ENCODE peak calls at places on chromosomes 4 and X, in eight cellular contexts. V, D, C, O, R, Z, K and L are unnamed samples.

GRCh38 chrX:39955621-39956020 is 142.1 kb downstream of the BCOR start:
- DNase-seq in C (no peak), D (no peak), O (no peak), V (no peak), Z (no peak), K (no peak), R (no peak), L (no peak)

GRCh38 chrX:98067611-98068010 is 1183.9 kb downstream of the RPA4 start:
- DNase-seq in O (peak), R (no peak), K (no peak), C (no peak), D (no peak), Z (no peak), V (no peak), L (no peak)

GRCh38 chr4:76634239-76634638 is 199.2 kb downstream of the SHROOM3 start:
- DNase-seq in R (no peak), C (no peak), O (peak), Z (no peak), K (no peak), D (peak), V (no peak), L (no peak)

GRCh38 chr4:3364199-3364598 is 71.4 kb downstream of the RGS12 start:
- DNase-seq in O (no peak), C (no peak), R (no peak), D (no peak), V (no peak), Z (no peak), K (no peak), L (no peak)

GRCh38 chrX:22389544-22390243 is 117.0 kb downstream of the CBLL2 start:
- DNase-seq in V (no peak), C (peak), O (peak), K (peak), R (no peak), Z (no peak), D (peak), L (no peak)

GRCh38 chrX:100643212-100643611 is 787 bp upstream of the SRPX2 start:
- DNase-seq in O (no peak), D (no peak), R (no peak), C (no peak), V (no peak), K (no peak), Z (no peak), L (no peak)

GRCh38 chr4:997375-998071 is 4.3 kb upstream of the SLC26A1 start:
- DNase-seq in C (no peak), R (no peak), K (peak), O (no peak), V (no peak), D (no peak), Z (no peak), L (no peak)

GRCh38 chrX:140274761-140275525 is 229.9 kb downstream of the SOX3 start:
- DNase-seq in C (peak), Z (no peak), K (no peak), V (no peak), D (peak), O (peak), R (no peak), L (peak)

GRCh38 chr4:98204236-98204553 is 57.0 kb upstream of the RAP1GDS1 start:
- DNase-seq in D (no peak), K (no peak), R (no peak), Z (no peak), O (no peak), V (no peak), C (no peak), L (no peak)

GRCh38 chrX:50860518-50860917 is 46.5 kb upstream of the SHROOM4 start:
- DNase-seq in C (no peak), K (no peak), Z (no peak), O (no peak), D (no peak), V (no peak), R (no peak), L (no peak)

GRCh38 chr4:111362891-111363290 is 740.0 kb upstream of the PITX2 start:
- DNase-seq in O (no peak), R (no peak), C (peak), D (peak), V (no peak), Z (no peak), K (no peak), L (no peak)

GRCh38 chrX:52280812-52281211 is 88.0 kb upstream of the XAGE2 start:
- DNase-seq in K (no peak), D (no peak), V (no peak), R (no peak), Z (no peak), O (no peak), C (no peak), L (no peak)